ENCODE peak calls at places on chromosomes 5 and 9, in six cellular contexts. One of them, this sample, is unnamed.

GRCh38 chr5:143213231-143213850 is 190.1 kb downstream of the NR3C1 start:
- DNase-seq in spleen: no peak
- DNase-seq in HFFc6: no peak
- DNase-seq in HL-60: no peak
- DNase-seq in uterus: no peak
- DNase-seq in brain microvascular endothelial cell: no peak
- DNase-seq in this sample: no peak

GRCh38 chr5:180136661-180137381 is 65.3 kb upstream of the RNF130 start:
- DNase-seq in spleen: peak
- DNase-seq in HFFc6: no peak
- DNase-seq in HL-60: no peak
- DNase-seq in uterus: peak
- DNase-seq in brain microvascular endothelial cell: no peak
- DNase-seq in this sample: no peak

GRCh38 chr5:16618138-16618897 is 1.5 kb upstream of the RETREG1 start:
- DNase-seq in spleen: no peak
- DNase-seq in HFFc6: no peak
- DNase-seq in HL-60: no peak
- DNase-seq in uterus: no peak
- DNase-seq in brain microvascular endothelial cell: no peak
- DNase-seq in this sample: no peak

GRCh38 chr9:123043081-123043939 is 9.8 kb downstream of the GPR21 start:
- DNase-seq in spleen: no peak
- DNase-seq in HFFc6: no peak
- DNase-seq in HL-60: no peak
- DNase-seq in uterus: no peak
- DNase-seq in brain microvascular endothelial cell: no peak
- DNase-seq in this sample: no peak

GRCh38 chr5:6719896-6720560 is 6.8 kb downstream of the TENT4A start:
- DNase-seq in spleen: no peak
- DNase-seq in HFFc6: no peak
- DNase-seq in HL-60: no peak
- DNase-seq in uterus: no peak
- DNase-seq in brain microvascular endothelial cell: no peak
- DNase-seq in this sample: no peak

GRCh38 chr5:140575309-140575708 is 10.7 kb downstream of the SLC35A4 start:
- DNase-seq in spleen: peak
- DNase-seq in HFFc6: peak
- DNase-seq in HL-60: no peak
- DNase-seq in uterus: no peak
- DNase-seq in brain microvascular endothelial cell: peak
- DNase-seq in this sample: peak

GRCh38 chr5:101932599-101932998 is 363.5 kb downstream of the SLCO4C1 start:
- DNase-seq in spleen: no peak
- DNase-seq in HFFc6: no peak
- DNase-seq in HL-60: no peak
- DNase-seq in uterus: no peak
- DNase-seq in brain microvascular endothelial cell: no peak
- DNase-seq in this sample: no peak

GRCh38 chr5:73339711-73340110 is 108.9 kb downstream of the FOXD1 start:
- DNase-seq in spleen: no peak
- DNase-seq in HFFc6: no peak
- DNase-seq in HL-60: no peak
- DNase-seq in uterus: no peak
- DNase-seq in brain microvascular endothelial cell: no peak
- DNase-seq in this sample: no peak

GRCh38 chr9:91141407-91141973 is 220.2 kb downstream of the AUH start:
- DNase-seq in spleen: no peak
- DNase-seq in HFFc6: no peak
- DNase-seq in HL-60: no peak
- DNase-seq in uterus: no peak
- DNase-seq in brain microvascular endothelial cell: no peak
- DNase-seq in this sample: no peak

GRCh38 chr5:61357745-61358144 is 25.7 kb downstream of the ZSWIM6 start:
- DNase-seq in spleen: no peak
- DNase-seq in HFFc6: no peak
- DNase-seq in HL-60: no peak
- DNase-seq in uterus: no peak
- DNase-seq in brain microvascular endothelial cell: no peak
- DNase-seq in this sample: peak

GRCh38 chr5:96838483-96839395 is 31.0 kb upstream of the ERAP1 start:
- DNase-seq in spleen: no peak
- DNase-seq in HFFc6: no peak
- DNase-seq in HL-60: no peak
- DNase-seq in uterus: no peak
- DNase-seq in brain microvascular endothelial cell: no peak
- DNase-seq in this sample: no peak

GRCh38 chr9:36217256-36217968 is 26.7 kb downstream of the CLTA start:
- DNase-seq in spleen: no peak
- DNase-seq in HFFc6: no peak
- DNase-seq in HL-60: no peak
- DNase-seq in uterus: no peak
- DNase-seq in brain microvascular endothelial cell: no peak
- DNase-seq in this sample: no peak

GRCh38 chr5:41686191-41686590 is 175.8 kb upstream of the PLCXD3 start:
- DNase-seq in spleen: no peak
- DNase-seq in HFFc6: no peak
- DNase-seq in HL-60: no peak
- DNase-seq in uterus: no peak
- DNase-seq in brain microvascular endothelial cell: no peak
- DNase-seq in this sample: no peak

GRCh38 chr5:172605466-172605865 is 35.6 kb upstream of the NEURL1B start:
- DNase-seq in spleen: no peak
- DNase-seq in HFFc6: no peak
- DNase-seq in HL-60: no peak
- DNase-seq in uterus: no peak
- DNase-seq in brain microvascular endothelial cell: no peak
- DNase-seq in this sample: no peak

GRCh38 chr9:21686738-21687137 is 115.7 kb upstream of the MTAP start:
- DNase-seq in spleen: no peak
- DNase-seq in HFFc6: no peak
- DNase-seq in HL-60: no peak
- DNase-seq in uterus: no peak
- DNase-seq in brain microvascular endothelial cell: no peak
- DNase-seq in this sample: no peak

GRCh38 chr9:78032599-78033457 is 1.2 kb upstream of the GNAQ start:
- DNase-seq in spleen: no peak
- DNase-seq in HFFc6: no peak
- DNase-seq in HL-60: no peak
- DNase-seq in uterus: peak
- DNase-seq in brain microvascular endothelial cell: no peak
- DNase-seq in this sample: no peak

GRCh38 chr5:15529821-15530220 is 29.8 kb downstream of the FBXL7 start:
- DNase-seq in spleen: no peak
- DNase-seq in HFFc6: no peak
- DNase-seq in HL-60: no peak
- DNase-seq in uterus: no peak
- DNase-seq in brain microvascular endothelial cell: no peak
- DNase-seq in this sample: no peak

GRCh38 chr9:115548826-115549225 is 430.9 kb upstream of the TNC start:
- DNase-seq in spleen: no peak
- DNase-seq in HFFc6: peak
- DNase-seq in HL-60: no peak
- DNase-seq in uterus: no peak
- DNase-seq in brain microvascular endothelial cell: no peak
- DNase-seq in this sample: no peak

GRCh38 chr5:127650022-127650421 is 1.1 kb downstream of the CTXN3 start:
- DNase-seq in spleen: no peak
- DNase-seq in HFFc6: no peak
- DNase-seq in HL-60: no peak
- DNase-seq in uterus: no peak
- DNase-seq in brain microvascular endothelial cell: peak
- DNase-seq in this sample: no peak

GRCh38 chr5:122093861-122094650 is 16.0 kb upstream of the LOX start:
- DNase-seq in spleen: no peak
- DNase-seq in HFFc6: peak
- DNase-seq in HL-60: no peak
- DNase-seq in uterus: no peak
- DNase-seq in brain microvascular endothelial cell: peak
- DNase-seq in this sample: no peak

GRCh38 chr5:37005946-37006540 is 129.5 kb downstream of the NIPBL start:
- DNase-seq in spleen: no peak
- DNase-seq in HFFc6: peak
- DNase-seq in HL-60: no peak
- DNase-seq in uterus: no peak
- DNase-seq in brain microvascular endothelial cell: no peak
- DNase-seq in this sample: no peak

DNA sequence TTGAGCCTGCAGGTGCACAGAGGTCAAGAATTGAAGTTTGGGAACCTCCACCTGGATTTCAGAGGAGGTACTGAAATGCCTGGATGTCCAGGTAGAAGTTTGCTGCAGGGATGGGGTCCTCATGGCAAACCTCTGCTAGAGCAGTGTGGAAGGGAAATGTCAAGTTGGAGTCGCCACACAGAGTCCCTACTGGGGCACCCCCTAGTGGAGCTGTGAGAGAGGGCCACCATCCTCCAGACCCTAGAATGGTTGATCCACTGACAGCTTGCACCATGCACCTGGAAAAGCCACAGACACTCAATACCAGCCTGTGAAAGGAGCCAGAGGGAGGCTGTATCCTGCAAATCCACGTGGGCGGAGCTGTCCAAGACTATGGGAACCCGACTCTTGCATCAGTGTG is 78.0 kb downstream of the GABRA1 start:
- DNase-seq in spleen: no peak
- DNase-seq in HFFc6: no peak
- DNase-seq in HL-60: no peak
- DNase-seq in uterus: no peak
- DNase-seq in brain microvascular endothelial cell: no peak
- DNase-seq in this sample: peak
- TF ChIP-seq CTCF in spleen: no peak
- TF ChIP-seq CTCF in HFFc6: no peak
- TF ChIP-seq CTCF in HL-60: no peak
- TF ChIP-seq CTCF in uterus: no peak
- TF ChIP-seq CTCF in brain microvascular endothelial cell: no peak
- TF ChIP-seq CTCF in this sample: no peak

DNA sequence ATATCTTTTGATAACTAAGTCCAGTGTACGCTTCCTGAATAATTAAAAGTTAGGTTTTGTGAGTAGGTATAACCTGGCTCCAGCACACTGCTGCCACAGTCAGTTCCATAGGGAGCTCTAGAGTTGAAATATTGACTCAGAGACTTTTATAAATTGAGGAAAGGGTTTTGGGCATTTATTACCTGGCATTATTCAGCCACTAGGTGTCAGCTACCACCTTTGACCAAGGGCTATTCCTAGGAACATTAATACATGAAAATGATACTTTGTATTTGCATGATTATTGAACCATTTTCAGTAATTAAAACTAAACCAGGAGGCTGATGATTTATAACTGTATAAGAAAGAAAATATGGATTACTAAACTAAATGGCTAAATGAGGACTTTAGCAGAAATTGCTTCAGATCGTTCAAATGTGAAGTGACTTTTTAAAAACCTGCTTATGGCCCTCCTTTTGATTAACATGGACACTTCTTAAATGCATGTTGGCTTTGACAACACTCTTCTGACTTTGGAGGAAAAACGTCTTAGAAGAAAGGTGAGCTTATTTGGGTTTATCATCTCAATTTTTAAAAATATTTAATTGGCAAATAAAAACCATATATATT is 83.0 kb downstream of the SMC2 start:
- DNase-seq in spleen: no peak
- DNase-seq in HFFc6: no peak
- DNase-seq in HL-60: no peak
- DNase-seq in uterus: no peak
- DNase-seq in brain microvascular endothelial cell: no peak
- DNase-seq in this sample: no peak
- TF ChIP-seq CTCF in spleen: no peak
- TF ChIP-seq CTCF in HFFc6: peak
- TF ChIP-seq CTCF in HL-60: no peak
- TF ChIP-seq CTCF in uterus: no peak
- TF ChIP-seq CTCF in brain microvascular endothelial cell: peak
- TF ChIP-seq CTCF in this sample: peak

DNA sequence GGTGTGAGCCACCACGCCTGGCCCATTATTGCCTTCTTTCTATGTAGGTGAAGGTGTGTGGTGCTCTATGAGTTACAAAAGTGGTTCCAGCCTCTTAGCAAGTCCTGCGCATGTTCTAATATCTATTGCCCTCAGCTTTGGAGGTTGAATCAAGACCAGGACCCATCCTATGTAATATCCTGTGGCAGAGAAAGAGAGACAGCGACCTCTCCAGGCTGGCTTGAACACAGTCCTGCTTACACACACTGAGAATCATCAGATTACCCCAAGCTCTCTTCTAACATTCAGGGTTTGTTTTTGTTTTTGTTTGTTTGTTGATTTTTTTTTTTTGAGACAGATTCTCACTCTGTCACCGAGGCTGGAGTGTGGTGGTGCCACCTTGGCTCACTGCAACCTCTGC is 94.7 kb upstream of the OSMR start:
- DNase-seq in spleen: no peak
- DNase-seq in HFFc6: no peak
- DNase-seq in HL-60: no peak
- DNase-seq in uterus: no peak
- DNase-seq in brain microvascular endothelial cell: no peak
- DNase-seq in this sample: no peak
- TF ChIP-seq CTCF in spleen: no peak
- TF ChIP-seq CTCF in HFFc6: peak
- TF ChIP-seq CTCF in HL-60: no peak
- TF ChIP-seq CTCF in uterus: no peak
- TF ChIP-seq CTCF in brain microvascular endothelial cell: peak
- TF ChIP-seq CTCF in this sample: no peak

DNA sequence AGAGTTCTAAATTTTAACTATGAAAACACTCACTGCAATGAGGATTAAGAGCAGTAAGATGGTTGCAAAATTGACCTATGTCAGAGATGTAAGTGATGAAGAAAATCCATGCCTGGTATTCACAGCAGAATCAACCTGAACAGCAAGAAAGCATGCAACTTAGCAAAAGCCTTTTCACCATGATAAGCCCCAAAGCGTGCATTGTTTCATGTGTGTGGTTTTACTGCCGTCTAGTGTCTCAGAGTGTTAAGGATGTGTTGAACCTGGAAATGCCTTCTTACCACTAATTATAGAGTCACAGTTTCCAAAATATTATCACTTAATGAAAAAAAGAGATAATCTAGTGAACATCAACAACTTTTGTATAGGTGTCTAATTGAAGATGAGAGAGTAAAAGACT is 415.2 kb upstream of the TRPC7 start:
- DNase-seq in spleen: no peak
- DNase-seq in HFFc6: no peak
- DNase-seq in HL-60: no peak
- DNase-seq in uterus: no peak
- DNase-seq in brain microvascular endothelial cell: no peak
- DNase-seq in this sample: no peak
- TF ChIP-seq CTCF in spleen: no peak
- TF ChIP-seq CTCF in HFFc6: peak
- TF ChIP-seq CTCF in HL-60: no peak
- TF ChIP-seq CTCF in uterus: no peak
- TF ChIP-seq CTCF in brain microvascular endothelial cell: no peak
- TF ChIP-seq CTCF in this sample: no peak